ENCODE peak calls at places on chromosomes 6 and 20, in five cellular contexts. One of them, this sample, is unnamed. For H3K79me2, the result is how much of the 10 kb centered on the place peaks cover.

GRCh38 chr6:122476131-122476530 is 4.5 kb upstream of the SERINC1 start:
- DNase-seq in PC-3: peak
- DNase-seq in fibroblast of lung: peak
- DNase-seq in MM.1S: peak
- DNase-seq in DND-41: no peak
- DNase-seq in this sample: no peak

GRCh38 chr6:120620900-120621299 is 713.4 kb downstream of the TBC1D32 start:
- DNase-seq in PC-3: no peak
- DNase-seq in DND-41: no peak
- DNase-seq in MM.1S: no peak
- DNase-seq in fibroblast of lung: no peak
- DNase-seq in this sample: no peak

GRCh38 chr20:19978511-19979210 is 38.5 kb upstream of the NAA20 start:
- DNase-seq in DND-41: no peak
- DNase-seq in PC-3: no peak
- DNase-seq in fibroblast of lung: no peak
- DNase-seq in MM.1S: no peak
- DNase-seq in this sample: no peak

GRCh38 chr6:34679552-34680255 is 16.9 kb downstream of the ILRUN start:
- DNase-seq in fibroblast of lung: peak
- DNase-seq in PC-3: no peak
- DNase-seq in DND-41: no peak
- DNase-seq in MM.1S: no peak
- DNase-seq in this sample: no peak

GRCh38 chr6:33297956-33298772 is 578 bp downstream of the RGL2 start:
- DNase-seq in MM.1S: peak
- DNase-seq in DND-41: peak
- DNase-seq in fibroblast of lung: peak
- DNase-seq in PC-3: peak
- DNase-seq in this sample: peak

GRCh38 chr6:44732243-44732642 is 344.7 kb downstream of the CDC5L start:
- DNase-seq in PC-3: no peak
- DNase-seq in MM.1S: no peak
- DNase-seq in fibroblast of lung: no peak
- DNase-seq in DND-41: no peak
- DNase-seq in this sample: no peak

GRCh38 chr6:63927538-63927937 is 291.9 kb downstream of the PHF3 start:
- DNase-seq in MM.1S: no peak
- DNase-seq in fibroblast of lung: peak
- DNase-seq in DND-41: no peak
- DNase-seq in PC-3: no peak
- DNase-seq in this sample: no peak

GRCh38 chr20:23267909-23268308 is 82.7 kb upstream of the NXT1 start:
- DNase-seq in MM.1S: no peak
- DNase-seq in DND-41: no peak
- DNase-seq in fibroblast of lung: no peak
- DNase-seq in PC-3: no peak
- DNase-seq in this sample: no peak

GRCh38 chr20:46631212-46631869 is 19.9 kb downstream of the SLC13A3 start:
- DNase-seq in MM.1S: no peak
- DNase-seq in PC-3: peak
- DNase-seq in fibroblast of lung: peak
- DNase-seq in DND-41: no peak
- DNase-seq in this sample: peak

GRCh38 chr6:73521351-73522254 is 771 bp upstream of the EEF1A1 start:
- DNase-seq in DND-41: no peak
- DNase-seq in PC-3: peak
- DNase-seq in MM.1S: peak
- DNase-seq in fibroblast of lung: peak
- DNase-seq in this sample: peak

GRCh38 chr6:2666906-2667575 is 83.7 kb downstream of the MYLK4 start:
- DNase-seq in fibroblast of lung: no peak
- DNase-seq in MM.1S: no peak
- DNase-seq in DND-41: no peak
- DNase-seq in PC-3: no peak
- DNase-seq in this sample: no peak

GRCh38 chr6:144307880-144308279 is 22.7 kb downstream of the UTRN start:
- DNase-seq in MM.1S: no peak
- DNase-seq in DND-41: no peak
- DNase-seq in fibroblast of lung: no peak
- DNase-seq in PC-3: no peak
- DNase-seq in this sample: no peak

GRCh38 chr6:99979953-99980352 is 14.1 kb downstream of the MCHR2 start:
- DNase-seq in MM.1S: no peak
- DNase-seq in DND-41: no peak
- DNase-seq in fibroblast of lung: no peak
- DNase-seq in PC-3: no peak
- DNase-seq in this sample: no peak

GRCh38 chr6:14520536-14520935 is 403.0 kb downstream of the CD83 start:
- DNase-seq in fibroblast of lung: no peak
- DNase-seq in DND-41: no peak
- DNase-seq in MM.1S: no peak
- DNase-seq in PC-3: peak
- DNase-seq in this sample: peak

GRCh38 chr6:44504321-44504761 is 116.8 kb downstream of the CDC5L start:
- DNase-seq in DND-41: no peak
- DNase-seq in MM.1S: no peak
- DNase-seq in PC-3: no peak
- DNase-seq in fibroblast of lung: peak
- DNase-seq in this sample: no peak

GRCh38 chr6:107965746-107966145 is 7.7 kb upstream of the SEC63 start:
- DNase-seq in fibroblast of lung: no peak
- DNase-seq in PC-3: peak
- DNase-seq in MM.1S: no peak
- DNase-seq in DND-41: no peak
- DNase-seq in this sample: peak

GRCh38 chr6:24987439-24987838 is 51.7 kb upstream of the RIPOR2 start:
- DNase-seq in fibroblast of lung: no peak
- DNase-seq in MM.1S: no peak
- DNase-seq in PC-3: no peak
- DNase-seq in DND-41: no peak
- DNase-seq in this sample: no peak
- H3K79me2 ChIP-seq in fibroblast of lung: under half
- H3K79me2 ChIP-seq in MM.1S: under half
- H3K79me2 ChIP-seq in PC-3: under half
- H3K79me2 ChIP-seq in DND-41: under half
- H3K79me2 ChIP-seq in this sample: under half

GRCh38 chr6:13146429-13146828 is 181.9 kb downstream of the TBC1D7 start:
- DNase-seq in DND-41: no peak
- DNase-seq in MM.1S: no peak
- DNase-seq in PC-3: no peak
- DNase-seq in fibroblast of lung: no peak
- DNase-seq in this sample: no peak

GRCh38 chr6:13141392-13141791 is 186.9 kb downstream of the TBC1D7 start:
- DNase-seq in fibroblast of lung: no peak
- DNase-seq in MM.1S: no peak
- DNase-seq in PC-3: no peak
- DNase-seq in DND-41: no peak
- DNase-seq in this sample: no peak

GRCh38 chr6:13139119-13139518 is 189.2 kb downstream of the TBC1D7 start:
- DNase-seq in fibroblast of lung: no peak
- DNase-seq in DND-41: no peak
- DNase-seq in MM.1S: no peak
- DNase-seq in PC-3: no peak
- DNase-seq in this sample: no peak

GRCh38 chr6:13142611-13143010 is 185.7 kb downstream of the TBC1D7 start:
- DNase-seq in DND-41: no peak
- DNase-seq in PC-3: no peak
- DNase-seq in MM.1S: no peak
- DNase-seq in fibroblast of lung: no peak
- DNase-seq in this sample: no peak

DNA sequence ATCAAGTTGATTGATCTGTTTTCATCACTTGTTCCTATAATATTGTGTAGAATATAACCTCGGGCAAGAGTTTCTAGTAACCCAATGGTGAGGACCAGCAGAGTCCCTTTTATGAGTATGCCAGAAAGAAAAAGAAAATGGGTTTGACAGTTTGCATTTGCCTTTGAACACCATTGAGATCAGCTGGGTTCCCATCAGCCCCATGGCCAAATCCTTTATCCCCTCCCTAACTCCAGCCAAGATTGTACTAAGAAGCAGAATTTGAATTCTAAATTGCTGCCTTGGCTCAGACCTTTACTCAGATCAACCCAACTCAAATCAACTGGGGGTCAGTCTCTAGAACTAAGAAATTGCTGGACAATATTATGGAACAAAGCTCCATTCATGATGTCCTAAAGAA is 187.4 kb downstream of the TBC1D7 start:
- DNase-seq in PC-3: no peak
- DNase-seq in MM.1S: no peak
- DNase-seq in fibroblast of lung: no peak
- DNase-seq in DND-41: no peak
- DNase-seq in this sample: no peak
- H3K9ac ChIP-seq in PC-3: no peak
- H3K9ac ChIP-seq in MM.1S: no peak
- H3K9ac ChIP-seq in fibroblast of lung: no peak
- H3K9ac ChIP-seq in DND-41: no peak
- H3K9ac ChIP-seq in this sample: no peak

GRCh38 chr6:10414766-10415592 is at the start of gene TFAP2A:
- DNase-seq in fibroblast of lung: no peak
- DNase-seq in DND-41: no peak
- DNase-seq in MM.1S: no peak
- DNase-seq in PC-3: peak
- DNase-seq in this sample: peak
- TF ChIP-seq EZH2 in fibroblast of lung: peak
- TF ChIP-seq EZH2 in DND-41: no peak
- TF ChIP-seq EZH2 in MM.1S: no peak
- TF ChIP-seq EZH2 in PC-3: no peak
- TF ChIP-seq EZH2 in this sample: no peak

GRCh38 chr6:138965291-138965874 is 22.7 kb downstream of the REPS1 start:
- DNase-seq in DND-41: no peak
- DNase-seq in MM.1S: no peak
- DNase-seq in PC-3: no peak
- DNase-seq in fibroblast of lung: no peak
- DNase-seq in this sample: no peak

GRCh38 chr6:138965971-138966370 is 22.1 kb downstream of the REPS1 start:
- DNase-seq in DND-41: no peak
- DNase-seq in PC-3: no peak
- DNase-seq in fibroblast of lung: no peak
- DNase-seq in MM.1S: no peak
- DNase-seq in this sample: no peak

GRCh38 chr6:138963119-138963518 is 24.9 kb downstream of the REPS1 start:
- DNase-seq in DND-41: no peak
- DNase-seq in PC-3: no peak
- DNase-seq in MM.1S: no peak
- DNase-seq in fibroblast of lung: no peak
- DNase-seq in this sample: no peak

GRCh38 chr6:138964012-138964411 is 24.0 kb downstream of the REPS1 start:
- DNase-seq in DND-41: no peak
- DNase-seq in MM.1S: no peak
- DNase-seq in PC-3: no peak
- DNase-seq in fibroblast of lung: no peak
- DNase-seq in this sample: no peak

GRCh38 chr6:138963531-138963930 is 24.5 kb downstream of the REPS1 start:
- DNase-seq in DND-41: no peak
- DNase-seq in fibroblast of lung: no peak
- DNase-seq in MM.1S: no peak
- DNase-seq in PC-3: no peak
- DNase-seq in this sample: no peak
- H3K79me2 ChIP-seq in DND-41: half or more
- H3K79me2 ChIP-seq in fibroblast of lung: under half
- H3K79me2 ChIP-seq in MM.1S: half or more
- H3K79me2 ChIP-seq in PC-3: half or more
- H3K79me2 ChIP-seq in this sample: half or more

GRCh38 chr6:170265655-170266054 is 25.2 kb downstream of the DLL1 start:
- DNase-seq in PC-3: peak
- DNase-seq in fibroblast of lung: peak
- DNase-seq in MM.1S: no peak
- DNase-seq in DND-41: no peak
- DNase-seq in this sample: no peak
- H3K9ac ChIP-seq in PC-3: no peak
- H3K9ac ChIP-seq in fibroblast of lung: no peak
- H3K9ac ChIP-seq in MM.1S: no peak
- H3K9ac ChIP-seq in DND-41: no peak
- H3K9ac ChIP-seq in this sample: no peak

DNA sequence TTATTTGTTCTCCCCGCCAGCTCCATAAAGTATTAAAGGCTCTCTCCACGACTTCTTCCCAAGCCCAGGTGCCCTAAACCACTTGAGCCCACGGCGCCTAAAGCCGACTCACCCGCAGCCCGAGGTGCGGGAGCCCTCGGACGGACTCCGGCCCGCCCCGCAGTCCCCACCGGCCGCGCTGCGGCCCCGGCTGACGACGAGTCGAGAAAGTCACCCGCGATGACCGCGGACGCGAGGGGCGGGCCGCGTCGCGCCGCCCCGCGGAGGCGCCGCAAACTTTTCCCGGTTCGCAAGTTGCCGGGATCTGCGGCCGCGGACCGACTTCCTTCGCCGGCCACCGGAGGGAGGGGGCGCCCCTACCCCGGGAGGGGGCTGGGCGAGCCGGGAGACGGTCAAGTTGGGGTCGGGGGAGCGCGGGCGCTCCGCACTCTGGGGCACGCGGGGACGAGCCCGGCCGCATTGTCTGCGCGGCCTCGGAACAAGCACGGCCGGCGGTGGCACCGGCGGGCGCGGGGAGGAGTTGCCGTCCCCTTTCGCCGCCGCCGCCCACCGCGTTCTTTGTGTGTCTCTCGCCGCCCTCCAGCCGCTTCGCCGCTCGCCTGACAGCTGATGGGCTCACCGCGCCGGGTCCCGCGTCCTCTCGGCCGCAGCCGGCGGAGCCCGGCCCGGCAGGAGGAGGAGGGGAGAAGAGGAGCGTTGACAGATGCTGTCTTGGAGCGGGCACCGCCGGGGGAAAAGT is 131.5 kb downstream of the OGFRL1 start:
- DNase-seq in MM.1S: peak
- DNase-seq in DND-41: no peak
- DNase-seq in PC-3: peak
- DNase-seq in fibroblast of lung: peak
- DNase-seq in this sample: no peak
- TF ChIP-seq EZH2 in MM.1S: no peak
- TF ChIP-seq EZH2 in DND-41: no peak
- TF ChIP-seq EZH2 in PC-3: no peak
- TF ChIP-seq EZH2 in fibroblast of lung: no peak
- TF ChIP-seq EZH2 in this sample: no peak

GRCh38 chr20:32478576-32478975 is 106.6 kb downstream of the NOL4L start:
- DNase-seq in DND-41: no peak
- DNase-seq in MM.1S: no peak
- DNase-seq in PC-3: no peak
- DNase-seq in fibroblast of lung: no peak
- DNase-seq in this sample: no peak
- H3K79me2 ChIP-seq in DND-41: half or more
- H3K79me2 ChIP-seq in MM.1S: under half
- H3K79me2 ChIP-seq in PC-3: under half
- H3K79me2 ChIP-seq in fibroblast of lung: under half
- H3K79me2 ChIP-seq in this sample: under half

GRCh38 chr20:58851969-58852458 is 502 bp upstream of the GNAS start:
- DNase-seq in fibroblast of lung: no peak
- DNase-seq in PC-3: no peak
- DNase-seq in MM.1S: no peak
- DNase-seq in DND-41: no peak
- DNase-seq in this sample: no peak
- H3K9ac ChIP-seq in fibroblast of lung: no peak
- H3K9ac ChIP-seq in PC-3: no peak
- H3K9ac ChIP-seq in MM.1S: no peak
- H3K9ac ChIP-seq in DND-41: no peak
- H3K9ac ChIP-seq in this sample: no peak

GRCh38 chr20:63829943-63830820 is 882 bp downstream of the ZBTB46 start:
- DNase-seq in PC-3: no peak
- DNase-seq in DND-41: no peak
- DNase-seq in fibroblast of lung: peak
- DNase-seq in MM.1S: no peak
- DNase-seq in this sample: peak
- TF ChIP-seq EZH2 in PC-3: no peak
- TF ChIP-seq EZH2 in DND-41: no peak
- TF ChIP-seq EZH2 in fibroblast of lung: no peak
- TF ChIP-seq EZH2 in MM.1S: no peak
- TF ChIP-seq EZH2 in this sample: no peak

This sample was measured in mammary epithelial cell.